ENCODE peak calls at places on chromosome 15, in six cellular contexts. I, T, S, Z, O and F are unnamed samples.

GRCh38 chr15:67741313-67741712 is 84.0 kb upstream of the SKOR1 start:
- DNase-seq in S (no peak), T (no peak), Z (no peak), O (no peak), I (no peak), F (no peak)

GRCh38 chr15:67805008-67805681 is 20.2 kb upstream of the SKOR1 start:
- DNase-seq in Z (no peak), O (no peak), I (no peak), S (no peak), T (no peak), F (no peak)

GRCh38 chr15:31461375-31461774 is 134.7 kb downstream of the KLF13 start:
- DNase-seq in T (no peak), S (no peak), Z (no peak), I (no peak), O (no peak), F (no peak)

GRCh38 chr15:56869573-56869972 is 48.9 kb upstream of the TCF12 start:
- DNase-seq in O (no peak), S (peak; percentile 28), T (peak; percentile 55), I (peak; percentile 51), Z (no peak), F (no peak)

GRCh38 chr15:98657721-98658120 is 9.4 kb downstream of the IGF1R start:
- DNase-seq in T (no peak), I (no peak), Z (no peak), S (no peak), O (no peak), F (no peak)

GRCh38 chr15:41840673-41841072 is 2.0 kb downstream of the PLA2G4B start:
- DNase-seq in O (no peak), Z (no peak), T (no peak), S (no peak), I (no peak), F (no peak)

GRCh38 chr15:63491116-63491817 is 13.1 kb upstream of the USP3 start:
- DNase-seq in O (no peak), T (no peak), S (no peak), I (no peak), Z (no peak), F (no peak)

GRCh38 chr15:48913141-48913540 is 35.2 kb downstream of the EID1 start:
- DNase-seq in I (no peak), T (no peak), O (no peak), Z (no peak), S (no peak), F (no peak)

GRCh38 chr15:85597155-85597815 is 197.4 kb downstream of the KLHL25 start:
- DNase-seq in O (no peak), S (no peak), T (no peak), I (no peak), Z (no peak), F (no peak)

GRCh38 chr15:34070003-34070402 is 31.0 kb upstream of the AVEN start:
- DNase-seq in Z (no peak), T (no peak), I (no peak), O (no peak), S (no peak), F (no peak)

GRCh38 chr15:58762285-58762684 is 8.8 kb upstream of the MINDY2 start:
- DNase-seq in I (no peak), T (no peak), Z (no peak), O (no peak), S (no peak), F (no peak)

GRCh38 chr15:90004671-90005070 is 3.5 kb downstream of the ZNF710 start:
- DNase-seq in Z (no peak), T (peak; percentile 94), S (no peak), O (peak; percentile 74), I (peak; percentile 55), F (peak; percentile 52)

GRCh38 chr15:43230640-43231115 is 9.9 kb upstream of the EPB42 start:
- DNase-seq in O (no peak), I (no peak), T (peak; percentile 44), Z (no peak), S (no peak), F (no peak)

GRCh38 chr15:69508659-69509058 is 56.0 kb downstream of the RPLP1 start:
- DNase-seq in S (no peak), T (no peak), I (no peak), Z (no peak), O (no peak), F (no peak)

GRCh38 chr15:71334874-71335273 is 219.6 kb downstream of the THSD4 start:
- DNase-seq in O (no peak), I (no peak), S (no peak), Z (no peak), T (no peak), F (no peak)

GRCh38 chr15:37709669-37710068 is 224.8 kb upstream of the TMCO5A start:
- DNase-seq in T (no peak), O (no peak), S (no peak), Z (no peak), I (no peak), F (no peak)

GRCh38 chr15:56929389-56929788 is 10.9 kb downstream of the TCF12 start:
- DNase-seq in Z (no peak), O (no peak), S (no peak), I (no peak), T (peak; percentile 17), F (no peak)

GRCh38 chr15:98727115-98728040 is 79.0 kb downstream of the IGF1R start:
- DNase-seq in Z (peak; percentile 85), S (peak; percentile 66), I (peak; percentile 87), T (peak; percentile 96), O (peak; percentile 62), F (peak; percentile 87)

GRCh38 chr15:27538325-27538724 is 560.8 kb downstream of the OCA2 start:
- DNase-seq in T (no peak), I (no peak), S (no peak), Z (no peak), O (no peak), F (no peak)

GRCh38 chr15:96264351-96264798 is 66.1 kb upstream of the NR2F2 start:
- DNase-seq in I (no peak), S (no peak), T (no peak), O (no peak), Z (no peak), F (no peak)

GRCh38 chr15:96327155-96327741 is 3.3 kb upstream of the NR2F2 start:
- DNase-seq in I (no peak), O (peak; percentile 86), S (no peak), T (peak; percentile 92), Z (no peak), F (peak; percentile 91)

GRCh38 chr15:101532865-101533264 is 43.4 kb upstream of the PCSK6 start:
- DNase-seq in O (no peak), Z (no peak), T (no peak), I (no peak), S (no peak), F (no peak)

GRCh38 chr15:31400222-31400927 is 73.7 kb downstream of the KLF13 start:
- DNase-seq in S (no peak), I (no peak), O (no peak), T (no peak), Z (peak; percentile 48), F (no peak)

GRCh38 chr15:59339252-59339672 is 33.4 kb downstream of the MYO1E start:
- DNase-seq in T (peak; percentile 46), I (no peak), Z (no peak), O (no peak), S (no peak), F (no peak)

GRCh38 chr15:74826372-74826819 is at the start of gene CPLX3:
- DNase-seq in O (no peak), I (no peak), T (peak; percentile 21), S (no peak), Z (peak; percentile 75), F (no peak)

GRCh38 chr15:35738370-35738769 is 192.4 kb upstream of the DPH6 start:
- DNase-seq in Z (no peak), S (no peak), O (no peak), T (peak; percentile 80), I (no peak), F (no peak)

GRCh38 chr15:84657748-84658079 is 285 bp downstream of the NMB start:
- DNase-seq in Z (no peak), I (peak; percentile 48), S (no peak), O (no peak), T (no peak), F (no peak)

GRCh38 chr15:80203361-80203885 is 48.6 kb downstream of the CTXND1 start:
- DNase-seq in S (no peak), O (no peak), I (no peak), Z (no peak), T (no peak), F (no peak)
- TF ChIP-seq CTCF in S (no peak), O (no peak), I (no peak), Z (no peak), T (no peak), F (no peak)

DNA sequence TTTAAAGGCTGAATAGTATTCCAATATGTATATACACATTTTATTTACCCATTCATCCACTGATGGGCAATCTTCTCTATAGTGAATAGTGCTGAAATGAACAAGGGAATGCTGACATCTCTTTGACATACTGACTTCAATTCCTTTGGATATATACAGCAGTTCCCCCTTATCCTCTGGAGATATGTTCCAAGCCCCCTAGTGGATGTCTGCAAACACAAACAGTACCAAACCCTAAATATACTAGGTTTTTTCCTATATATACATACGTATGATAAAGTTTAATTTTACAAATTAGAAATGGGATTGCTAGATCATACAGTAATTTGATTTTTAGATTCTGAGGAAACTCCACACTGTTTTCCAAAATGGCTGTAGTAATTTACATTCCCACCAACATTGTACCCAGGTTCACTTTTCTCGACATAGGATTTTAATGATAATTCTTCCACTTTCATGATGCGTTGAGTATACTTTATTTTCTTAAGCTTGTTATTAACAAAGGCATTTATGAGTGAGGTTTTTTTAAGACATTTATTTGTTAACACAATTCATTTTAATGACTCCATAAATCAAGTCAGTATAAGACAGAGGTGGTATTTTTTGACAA is 38.2 kb downstream of the VPS13C start:
- DNase-seq in O (no peak), Z (no peak), S (no peak), T (peak; percentile 3), I (no peak), F (no peak)
- TF ChIP-seq CTCF in O (peak; percentile 42), Z (no peak), S (no peak), T (peak; percentile 32), I (no peak), F (peak; percentile 35)

DNA sequence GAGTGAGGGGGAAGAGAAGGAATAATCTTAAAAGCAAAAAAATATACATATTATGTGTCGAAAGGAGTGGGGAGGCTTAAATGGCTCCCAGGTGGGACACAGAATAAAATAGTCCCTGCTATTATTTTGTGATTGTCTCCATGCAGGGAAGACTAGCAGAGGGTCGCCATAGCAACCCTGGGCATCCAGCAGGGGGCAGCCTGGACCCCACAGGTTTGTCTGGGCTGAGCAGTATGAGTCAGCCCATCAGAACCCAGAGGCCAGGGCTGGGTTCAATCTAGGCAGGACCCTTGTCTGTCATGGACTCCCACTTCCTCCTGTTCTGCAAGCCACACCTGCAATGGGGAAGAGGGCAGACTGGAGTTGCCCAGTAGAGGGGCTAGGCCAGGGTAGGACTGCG is 17.6 kb upstream of the LINGO1 start:
- DNase-seq in Z (peak; percentile 20), I (no peak), S (no peak), T (peak; percentile 28), O (no peak), F (no peak)
- TF ChIP-seq CTCF in Z (no peak), I (no peak), S (no peak), T (peak; percentile 39), O (peak; percentile 48), F (peak; percentile 32)

DNA sequence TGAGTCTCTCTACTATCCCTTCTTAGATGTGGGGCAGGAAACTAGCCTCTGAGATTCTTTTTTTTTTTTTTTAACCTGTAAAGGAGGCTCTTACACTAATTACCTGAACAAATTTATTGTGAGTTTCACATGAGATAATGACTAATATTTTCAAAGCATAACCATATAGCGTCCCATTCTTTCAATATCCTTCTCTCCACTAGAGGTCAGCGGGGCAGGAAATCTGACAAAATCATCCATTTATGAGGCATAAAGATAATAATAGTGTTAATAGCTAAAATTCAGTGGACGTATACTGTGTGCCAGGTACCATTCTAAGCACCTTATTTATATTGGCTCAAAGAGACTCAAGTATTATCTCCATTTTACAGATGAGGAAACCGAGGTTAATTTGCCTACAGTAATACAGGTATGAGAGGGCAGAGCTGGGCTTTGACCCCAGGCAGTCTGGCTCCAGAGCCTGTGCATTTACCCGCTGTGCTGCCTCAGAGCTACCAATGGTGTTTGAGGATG is 16.3 kb upstream of the SMAD6 start:
- DNase-seq in T (no peak), I (no peak), Z (no peak), O (no peak), S (no peak), F (no peak)
- TF ChIP-seq CTCF in T (peak; percentile 38), I (no peak), Z (no peak), O (peak; percentile 20), S (no peak), F (peak; percentile 47)